ENCODE peak calls at places on chromosomes 12 and 14, in ten cellular contexts. P is heart left ventricle, Z is K562, H is IMR-90, M is A549, L is breast epithelium, B is body of pancreas, A is GM12892, C is H1, Q is H54. J is an unnamed sample.
A peak's percentile ranks its signal among the peaks of the same experiment; 100 is the strongest.

GRCh38 chr12:118068361-118068958 is 7.5 kb upstream of the WSB2 start:
- DNase-seq in Q (no peak), A (no peak), L (no peak), M (no peak), Z (no peak), B (no peak), C (no peak), H (no peak), P (no peak), J (no peak)

GRCh38 chr12:132142679-132143327 is 1.3 kb downstream of the DDX51 start:
- DNase-seq in Z (no peak), B (no peak), P (no peak), M (no peak), H (no peak), A (no peak), Q (no peak), C (no peak), L (no peak), J (no peak)

GRCh38 chr12:4353785-4354208 is 25.7 kb downstream of the FGF23 start:
- DNase-seq in C (no peak), L (no peak), B (peak; percentile 2), A (no peak), H (no peak), P (no peak), Z (no peak), Q (no peak), M (no peak), J (no peak)

GRCh38 chr12:64077922-64078321 is 144.2 kb downstream of the KICS2 start:
- DNase-seq in H (no peak), M (peak; percentile 10), Q (no peak), Z (no peak), A (no peak), B (no peak), P (no peak), L (no peak), C (no peak), J (no peak)

GRCh38 chr12:28459481-28459880 is 269.2 kb downstream of the CCDC91 start:
- DNase-seq in H (no peak), B (no peak), Q (no peak), P (no peak), Z (no peak), M (no peak), L (no peak), C (no peak), A (no peak), J (no peak)

GRCh38 chr12:54160050-54160449 is 28.7 kb downstream of the SMUG1 start:
- DNase-seq in M (no peak), P (no peak), B (no peak), L (no peak), Q (no peak), C (no peak), H (no peak), A (no peak), Z (no peak), J (no peak)

GRCh38 chr14:55851961-55852360 is 266.2 kb upstream of the PELI2 start:
- DNase-seq in M (no peak), H (no peak), B (no peak), P (peak; percentile 52), C (no peak), A (no peak), Q (no peak), L (no peak), Z (no peak), J (no peak)

GRCh38 chr14:104665663-104666522 is 23.5 kb upstream of the INF2 start:
- DNase-seq in H (no peak), C (no peak), L (peak; percentile 49), P (no peak), Z (no peak), B (peak; percentile 71), Q (peak; percentile 67), M (peak; percentile 86), A (no peak), J (peak; percentile 42)

GRCh38 chr12:54522213-54522612 is 24.7 kb downstream of the NCKAP1L start:
- DNase-seq in Z (no peak), A (no peak), P (no peak), H (no peak), B (no peak), Q (no peak), M (no peak), L (no peak), C (no peak), J (no peak)

GRCh38 chr14:23294734-23295561 is 7.7 kb downstream of the PPP1R3E start:
- DNase-seq in L (peak; percentile 23), M (no peak), B (peak; percentile 64), A (no peak), P (no peak), Z (peak; percentile 21), C (peak; percentile 56), Q (no peak), H (peak; percentile 51), J (peak; percentile 64)

GRCh38 chr12:25119020-25119419 is 75.9 kb downstream of the DNAI7 start:
- DNase-seq in Q (no peak), M (no peak), B (no peak), Z (no peak), C (no peak), A (no peak), H (no peak), P (no peak), L (no peak), J (no peak)

GRCh38 chr14:20652996-20653975 is 11.8 kb upstream of the OR6S1 start:
- DNase-seq in L (no peak), B (peak; percentile 20), Z (peak; percentile 27), C (peak; percentile 94), M (peak; percentile 64), P (no peak), H (peak; percentile 67), Q (no peak), A (no peak), J (no peak)

GRCh38 chr14:29643415-29644206 is 284.0 kb downstream of the PRKD1 start:
- DNase-seq in L (no peak), M (no peak), B (no peak), C (no peak), Q (no peak), Z (no peak), A (no peak), H (peak; percentile 60), P (no peak), J (no peak)

GRCh38 chr12:12529783-12530421 is 32.8 kb downstream of the DUSP16 start:
- DNase-seq in C (no peak), P (no peak), B (no peak), M (no peak), A (no peak), L (no peak), Z (no peak), Q (no peak), H (no peak), J (no peak)

GRCh38 chr14:33237102-33237501 is 298.4 kb downstream of the NPAS3 start:
- DNase-seq in A (no peak), P (no peak), L (no peak), C (no peak), Z (no peak), H (no peak), M (no peak), B (no peak), Q (no peak), J (no peak)

DNA sequence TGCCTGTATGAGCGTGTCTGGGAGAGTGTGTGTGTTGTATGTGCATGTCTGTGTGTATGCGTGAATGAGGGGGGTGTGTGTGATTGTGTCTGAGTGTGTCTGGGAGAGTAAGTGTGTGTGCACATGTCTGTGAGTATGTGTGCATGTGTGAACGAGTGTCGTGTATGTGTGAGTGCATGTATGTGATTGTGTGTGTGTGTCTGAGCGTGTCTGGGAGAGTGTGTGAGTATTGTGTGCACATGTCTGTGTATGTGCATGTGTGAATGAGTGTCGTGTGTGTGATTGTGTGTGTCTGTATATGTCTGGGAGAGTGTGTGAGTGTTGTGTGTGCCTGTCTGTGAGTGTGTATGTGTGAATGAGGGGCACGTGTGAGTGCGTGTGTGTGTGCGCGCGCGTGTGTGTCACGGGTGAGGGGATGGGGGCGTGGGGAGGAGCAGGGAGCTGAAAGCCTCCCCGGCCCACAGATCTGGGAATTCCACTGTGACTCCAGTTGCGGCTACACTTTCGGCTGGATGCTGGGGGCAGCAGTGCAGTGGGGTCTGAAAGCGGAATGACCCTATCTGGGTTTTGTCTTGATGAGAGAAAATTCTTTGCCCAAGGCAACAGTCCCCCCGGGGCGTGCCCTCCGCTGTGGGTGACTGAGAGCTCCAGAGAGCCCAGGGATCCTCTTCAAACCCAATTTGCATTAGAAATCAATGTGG is 138.1 kb upstream of the MED13L start:
- DNase-seq in C (no peak), A (no peak), Q (no peak), H (no peak), P (no peak), M (no peak), B (no peak), Z (no peak), L (no peak), J (no peak)
- TF ChIP-seq POLR2A in C (no peak), A (no peak), Q (no peak), H (no peak), P (no peak), M (no peak), B (no peak), Z (no peak), L (no peak), J (no peak)

DNA sequence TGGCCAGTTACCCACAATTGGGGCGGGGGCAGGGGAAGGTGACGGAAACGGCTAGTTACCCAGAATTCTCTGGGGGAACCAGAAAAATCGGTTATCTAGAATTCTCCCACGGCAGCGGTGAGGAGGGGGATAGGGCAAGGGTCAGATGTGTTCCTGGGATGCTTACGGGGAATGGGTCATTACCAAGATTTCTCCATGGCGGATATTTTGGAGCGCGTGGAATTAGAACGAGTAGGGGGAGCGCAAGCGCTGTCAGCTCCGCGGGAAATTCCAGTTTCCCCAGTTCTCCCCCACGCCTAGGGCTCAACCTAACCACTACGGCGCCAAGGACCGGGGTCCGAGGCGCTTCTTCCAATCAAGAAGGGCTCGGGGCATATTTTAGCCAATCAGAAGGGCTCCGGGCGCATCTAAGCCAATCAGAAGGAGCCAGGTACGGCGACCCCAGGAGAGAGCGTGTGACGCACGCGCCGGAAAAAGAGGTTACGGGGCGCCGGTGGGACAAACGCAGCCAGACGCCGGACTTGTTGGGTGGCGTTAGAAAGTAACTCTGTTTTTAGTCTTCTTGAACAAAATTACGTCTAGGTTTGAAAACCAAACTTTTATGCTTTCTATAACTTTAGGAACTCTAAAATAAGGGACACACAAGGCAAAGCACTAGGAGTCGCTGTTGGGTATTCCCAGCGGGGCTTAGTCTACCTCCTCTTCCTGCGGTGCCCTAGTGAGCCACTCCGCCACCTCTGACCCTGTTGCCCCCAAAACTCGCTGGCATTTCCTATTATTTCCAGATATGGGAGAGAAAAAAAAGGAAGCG is at the start of gene PAN2:
- DNase-seq in Q (peak; percentile 98), Z (peak; percentile 100), A (peak; percentile 97), L (peak; percentile 98), H (peak; percentile 97), P (peak; percentile 97), M (peak; percentile 100), B (peak; percentile 99), C (peak; percentile 92), J (peak; percentile 98)
- TF ChIP-seq POLR2A in Q (peak; percentile 50), Z (peak; percentile 90), A (peak; percentile 86), L (peak; percentile 79), H (peak; percentile 85), P (peak; percentile 40), M (peak; percentile 61), B (peak; percentile 84), C (peak; percentile 82), J (peak; percentile 18)

GRCh38 chr14:68976160-68977067 is 2.7 kb downstream of the ACTN1 start:
- DNase-seq in L (peak; percentile 64), B (no peak), A (no peak), H (peak; percentile 48), P (peak; percentile 81), Q (no peak), C (no peak), M (no peak), Z (no peak), J (no peak)
- TF ChIP-seq POLR2A in L (no peak), B (no peak), A (no peak), H (no peak), P (no peak), Q (no peak), C (no peak), M (no peak), Z (no peak), J (no peak)

GRCh38 chr12:66169221-66170170 is at the start of gene TMBIM4:
- DNase-seq in B (peak; percentile 89), P (peak; percentile 92), M (peak; percentile 91), H (peak; percentile 95), L (peak; percentile 74), Q (peak; percentile 87), A (peak; percentile 62), C (peak; percentile 69), Z (peak; percentile 88), J (peak; percentile 92)
- TF ChIP-seq POLR2A in B (peak; percentile 86), P (no peak), M (peak; percentile 83), H (peak; percentile 80), L (peak; percentile 80), Q (peak; percentile 64), A (peak; percentile 92), C (peak; percentile 40), Z (peak; percentile 95), J (peak; percentile 80)